ENCODE peak calls at places on chromosomes 3 and 15, in seven cellular contexts. F is astrocyte of the spinal cord, I is astrocyte, B is epithelial cell of esophagus, W is thoracic aorta, A is tibial artery, C is GM12878. K is an unnamed sample.

GRCh38 chr15:41559489-41560177 is 621 bp downstream of the TYRO3 start:
- DNase-seq in F (peak), I (no peak), B (no peak), W (no peak), A (no peak), C (no peak), K (no peak)

GRCh38 chr3:52518723-52519444 is 14.8 kb downstream of the NT5DC2 start:
- DNase-seq in F (no peak), I (no peak), B (peak), W (no peak), A (no peak), C (no peak), K (no peak)

GRCh38 chr3:111976254-111976653 is 2.6 kb upstream of the ABHD10 start:
- DNase-seq in F (no peak), I (no peak), B (no peak), W (no peak), A (no peak), C (no peak), K (no peak)

GRCh38 chr15:60076582-60077263 is 72.6 kb downstream of the FOXB1 start:
- DNase-seq in F (no peak), I (no peak), B (no peak), W (no peak), A (no peak), C (no peak), K (no peak)

GRCh38 chr3:53744351-53744750 is 101.9 kb downstream of the CHDH start:
- DNase-seq in F (no peak), I (no peak), B (no peak), W (no peak), A (no peak), C (no peak), K (no peak)

GRCh38 chr3:150022406-150023238 is 51.9 kb upstream of the PFN2 start:
- DNase-seq in F (peak), I (peak), B (peak), W (no peak), A (no peak), C (peak), K (no peak)

GRCh38 chr15:80418892-80419537 is 14.8 kb downstream of the ARNT2 start:
- DNase-seq in F (peak), I (peak), B (peak), W (no peak), A (no peak), C (no peak), K (no peak)

GRCh38 chr3:132726341-132726823 is 4.2 kb upstream of the NPHP3 start:
- DNase-seq in F (peak), I (no peak), B (peak), W (no peak), A (no peak), C (no peak), K (no peak)

GRCh38 chr3:4740397-4741105 is 238.7 kb upstream of the BHLHE40 start:
- DNase-seq in F (no peak), I (no peak), B (peak), W (no peak), A (no peak), C (no peak), K (no peak)

GRCh38 chr15:49521802-49522201 is 98.8 kb downstream of the FGF7 start:
- DNase-seq in F (no peak), I (no peak), B (peak), W (no peak), A (no peak), C (no peak), K (no peak)

GRCh38 chr3:11832964-11833621 is 13.6 kb downstream of the TAMM41 start:
- DNase-seq in F (no peak), I (no peak), B (no peak), W (no peak), A (no peak), C (no peak), K (no peak)

GRCh38 chr15:52008698-52009434 is 10.2 kb upstream of the MAPK6 start:
- DNase-seq in F (no peak), I (no peak), B (no peak), W (no peak), A (no peak), C (peak), K (no peak)

GRCh38 chr3:183988216-183988790 is 29.4 kb downstream of the ABCC5 start:
- DNase-seq in F (peak), I (peak), B (no peak), W (no peak), A (no peak), C (no peak), K (no peak)

GRCh38 chr15:98668566-98669308 is 20.4 kb downstream of the IGF1R start:
- DNase-seq in F (peak), I (peak), B (peak), W (no peak), A (no peak), C (peak), K (no peak)

GRCh38 chr3:33139996-33140395 is 26.2 kb downstream of the CRTAP start:
- DNase-seq in F (no peak), I (peak), B (peak), W (no peak), A (no peak), C (no peak), K (no peak)

GRCh38 chr15:70494861-70495571 is 268.3 kb downstream of the UACA start:
- DNase-seq in F (peak), I (peak), B (peak), W (no peak), A (no peak), C (no peak), K (peak)

GRCh38 chr15:78164010-78164409 is 14.8 kb downstream of the IDH3A start:
- DNase-seq in F (no peak), I (no peak), B (no peak), W (no peak), A (no peak), C (no peak), K (no peak)

GRCh38 chr15:48696627-48697312 is 51.3 kb upstream of the FBN1 start:
- DNase-seq in F (peak), I (peak), B (peak), W (no peak), A (no peak), C (no peak), K (no peak)

GRCh38 chr3:24303057-24303754 is 191.4 kb downstream of the THRB start:
- DNase-seq in F (no peak), I (no peak), B (no peak), W (no peak), A (no peak), C (no peak), K (no peak)

GRCh38 chr3:59017617-59017984 is 32.2 kb downstream of the CFAP20DC start:
- DNase-seq in F (no peak), I (no peak), B (no peak), W (no peak), A (no peak), C (no peak), K (peak)

GRCh38 chr3:125045194-125045593 is 10.6 kb downstream of the HEG1 start:
- DNase-seq in F (no peak), I (no peak), B (no peak), W (no peak), A (no peak), C (no peak), K (no peak)

GRCh38 chr3:13621381-13622221 is 72.7 kb downstream of the FBLN2 start:
- DNase-seq in F (no peak), I (no peak), B (no peak), W (no peak), A (no peak), C (no peak), K (no peak)

GRCh38 chr3:112627419-112627818 is 13.5 kb downstream of the CCDC80 start:
- DNase-seq in F (no peak), I (no peak), B (no peak), W (no peak), A (peak), C (no peak), K (no peak)

GRCh38 chr3:187062526-187063177 is 76.6 kb downstream of the RPL39L start:
- DNase-seq in F (peak), I (peak), B (peak), W (no peak), A (no peak), C (no peak), K (peak)

GRCh38 chr3:175335229-175335628 is 476.1 kb downstream of the NAALADL2 start:
- DNase-seq in F (no peak), I (peak), B (no peak), W (no peak), A (no peak), C (no peak), K (no peak)

GRCh38 chr3:18307529-18307928 is 117.6 kb downstream of the SATB1 start:
- DNase-seq in F (no peak), I (no peak), B (peak), W (no peak), A (no peak), C (no peak), K (no peak)

GRCh38 chr3:39112113-39112512 is 4.6 kb downstream of the TTC21A start:
- DNase-seq in F (no peak), I (no peak), B (no peak), W (no peak), A (peak), C (no peak), K (no peak)

GRCh38 chr3:149215474-149215873 is 6.2 kb downstream of the CP start:
- DNase-seq in F (no peak), I (peak), B (no peak), W (no peak), A (no peak), C (no peak), K (no peak)

GRCh38 chr3:72331076-72331475 is 517.2 kb downstream of the SHQ1 start:
- DNase-seq in F (no peak), I (no peak), B (no peak), W (no peak), A (no peak), C (no peak), K (no peak)

GRCh38 chr3:45105855-45106655 is 40.1 kb downstream of the CDCP1 start:
- DNase-seq in F (peak), I (peak), B (peak), W (no peak), A (no peak), C (no peak), K (peak)

GRCh38 chr3:53493997-53494791 is at the start of gene CACNA1D:
- DNase-seq in F (no peak), I (no peak), B (peak), W (no peak), A (no peak), C (no peak), K (no peak)

GRCh38 chr3:195911946-195912270 is 3.6 kb upstream of the TNK2 start:
- DNase-seq in F (no peak), I (no peak), B (peak), W (no peak), A (no peak), C (no peak), K (no peak)

GRCh38 chr3:65202395-65202794 is 514.6 kb upstream of the ADAMTS9 start:
- DNase-seq in F (no peak), I (no peak), B (no peak), W (no peak), A (no peak), C (no peak), K (no peak)

GRCh38 chr3:38027466-38028465 is 1.7 kb downstream of the PLCD1 start:
- DNase-seq in F (no peak), I (no peak), B (peak), W (no peak), A (no peak), C (no peak), K (no peak)

GRCh38 chr15:69789648-69790393 is 307.9 kb downstream of the TLE3 start:
- DNase-seq in F (no peak), I (no peak), B (no peak), W (no peak), A (no peak), C (no peak), K (no peak)

GRCh38 chr3:177281292-177281942 is 84.1 kb upstream of the TBL1XR1 start:
- DNase-seq in F (no peak), I (no peak), B (no peak), W (no peak), A (no peak), C (no peak), K (no peak)

GRCh38 chr3:128133273-128133883 is 9.8 kb upstream of the RUVBL1 start:
- DNase-seq in F (peak), I (peak), B (peak), W (no peak), A (no peak), C (no peak), K (no peak)

GRCh38 chr3:193400304-193400703 is 21.8 kb upstream of the ATP13A5 start:
- DNase-seq in F (no peak), I (no peak), B (peak), W (no peak), A (no peak), C (no peak), K (no peak)

GRCh38 chr3:195895900-195896360 is 12.4 kb downstream of the TNK2 start:
- DNase-seq in F (no peak), I (no peak), B (no peak), W (no peak), A (peak), C (no peak), K (no peak)

DNA sequence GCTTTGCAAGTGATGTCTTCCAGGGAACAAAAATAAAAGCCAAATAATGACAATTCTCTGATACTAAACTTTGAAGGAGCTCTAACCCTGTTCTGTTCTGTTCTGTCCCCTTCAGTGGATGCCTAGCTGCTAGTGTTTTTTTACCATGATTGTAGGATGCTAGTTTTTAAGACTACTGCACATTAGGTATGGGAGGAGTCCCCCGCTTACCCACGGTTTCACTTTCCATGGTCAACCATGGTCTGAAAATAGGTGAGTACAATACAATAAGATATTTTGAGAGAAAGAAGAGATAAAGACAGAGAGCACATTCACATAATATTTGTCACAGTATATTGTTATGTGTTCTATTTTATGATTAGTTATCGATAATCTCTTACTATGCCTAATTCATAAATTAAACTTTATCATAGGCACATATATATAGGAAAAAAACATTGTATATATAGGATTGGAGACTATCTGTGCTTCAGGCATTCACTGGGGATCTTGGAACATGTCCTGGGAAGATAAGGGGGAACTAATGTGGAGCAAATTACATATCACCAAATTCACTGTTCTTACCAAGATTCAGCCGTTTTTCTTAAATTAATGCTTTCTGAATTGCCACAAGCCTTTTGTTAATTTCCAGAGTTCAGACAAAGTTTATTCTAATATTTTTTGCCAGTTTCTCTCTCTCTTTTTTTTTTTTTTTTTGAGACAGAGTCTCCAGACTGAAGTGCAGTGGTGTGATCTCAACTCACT is 32.8 kb upstream of the POMGNT2 start:
- DNase-seq in F (no peak), I (no peak), B (no peak), W (no peak), A (no peak), C (no peak), K (no peak)
- H3K4me3 ChIP-seq in F (no peak), I (no peak), B (no peak), W (no peak), A (no peak), C (no peak), K (no peak)

GRCh38 chr3:43192028-43192427 is 86.1 kb upstream of the POMGNT2 start:
- DNase-seq in F (no peak), I (no peak), B (no peak), W (no peak), A (no peak), C (no peak), K (no peak)

GRCh38 chr3:43191116-43191515 is 85.2 kb upstream of the POMGNT2 start:
- DNase-seq in F (no peak), I (no peak), B (no peak), W (no peak), A (no peak), C (no peak), K (no peak)

GRCh38 chr3:43194069-43194468 is 88.2 kb upstream of the POMGNT2 start:
- DNase-seq in F (no peak), I (no peak), B (no peak), W (no peak), A (no peak), C (no peak), K (no peak)

GRCh38 chr3:43187836-43188479 is 82.1 kb upstream of the POMGNT2 start:
- DNase-seq in F (no peak), I (no peak), B (no peak), W (no peak), A (no peak), C (no peak), K (no peak)

GRCh38 chr3:43190682-43191081 is 84.8 kb upstream of the POMGNT2 start:
- DNase-seq in F (peak), I (peak), B (peak), W (no peak), A (no peak), C (no peak), K (no peak)
- TF ChIP-seq CTCF in F (no peak), I (no peak), B (no peak), W (no peak), A (no peak), C (no peak), K (no peak)

GRCh38 chr3:49721861-49722781 is 1.6 kb downstream of the GMPPB start:
- DNase-seq in F (no peak), I (no peak), B (no peak), W (no peak), A (no peak), C (no peak), K (no peak)
- H3K4me3 ChIP-seq in F (no peak), I (peak), B (no peak), W (no peak), A (no peak), C (peak), K (peak)

GRCh38 chr3:121834734-121835709 is at the start of the genes EAF2 and IQCB1:
- DNase-seq in F (peak), I (peak), B (peak), W (peak), A (peak), C (peak), K (peak)
- TF ChIP-seq CTCF in F (no peak), I (no peak), B (no peak), W (no peak), A (no peak), C (peak), K (no peak)

GRCh38 chr3:178859386-178859785 is 212.2 kb downstream of the ZMAT3 start:
- DNase-seq in F (no peak), I (no peak), B (no peak), W (no peak), A (no peak), C (no peak), K (no peak)
- H3K4me3 ChIP-seq in F (no peak), I (no peak), B (no peak), W (no peak), A (no peak), C (no peak), K (no peak)

GRCh38 chr3:141050913-141051632 is at the start of gene SPSB4:
- DNase-seq in F (peak), I (peak), B (peak), W (peak), A (peak), C (no peak), K (no peak)

GRCh38 chr3:141052570-141053069 is 1.5 kb downstream of the SPSB4 start:
- DNase-seq in F (no peak), I (no peak), B (no peak), W (no peak), A (no peak), C (no peak), K (no peak)

GRCh38 chr3:141049681-141050080 is 1.5 kb upstream of the SPSB4 start:
- DNase-seq in F (no peak), I (no peak), B (no peak), W (no peak), A (no peak), C (no peak), K (no peak)

GRCh38 chr3:141050576-141050912 is 603 bp upstream of the SPSB4 start:
- DNase-seq in F (no peak), I (no peak), B (no peak), W (no peak), A (no peak), C (no peak), K (no peak)

DNA sequence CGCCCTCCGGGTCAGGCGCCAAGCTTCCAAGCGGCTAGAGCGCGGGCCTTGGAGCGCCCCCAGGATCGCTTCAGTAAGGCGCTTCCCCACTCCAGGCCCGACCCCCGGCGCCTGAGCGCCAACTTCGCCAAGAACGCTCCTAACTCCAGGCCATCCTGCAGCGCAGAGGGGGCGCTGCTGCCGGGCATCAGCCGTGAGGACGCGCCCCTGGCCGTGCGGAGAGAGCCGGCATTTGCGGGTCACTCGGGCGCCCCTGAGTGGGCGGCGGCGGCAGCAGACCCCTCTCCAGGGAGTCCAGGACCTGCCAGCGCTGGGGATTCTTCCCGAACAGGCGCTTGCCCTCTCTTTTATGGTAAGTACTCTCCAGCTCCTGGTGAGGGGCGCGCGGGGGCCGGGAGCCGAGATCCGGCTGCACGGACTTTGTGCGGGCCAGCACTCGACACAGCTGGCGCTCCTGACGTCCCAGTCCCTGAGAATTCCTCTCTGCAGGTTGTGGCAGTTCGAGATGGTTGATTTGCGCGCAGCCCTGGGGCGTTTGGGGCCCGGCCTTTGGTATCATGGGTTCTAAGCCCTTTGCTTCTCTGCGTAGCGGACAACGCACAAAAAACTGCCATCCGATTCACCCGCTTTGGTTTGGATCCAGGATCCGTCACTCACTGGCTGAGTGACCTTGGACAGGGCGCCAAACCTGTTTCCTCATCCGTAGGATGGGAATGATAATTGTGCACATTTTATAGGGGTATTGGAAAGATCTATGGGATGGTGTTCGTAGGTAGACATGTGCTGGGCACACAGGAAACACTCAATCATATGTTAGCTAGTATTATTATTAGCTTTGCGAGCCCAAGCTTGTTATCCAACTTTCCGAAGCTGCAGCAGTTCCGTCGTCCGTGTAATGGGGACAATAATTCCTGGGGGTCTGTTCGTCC is 758 bp downstream of the SPSB4 start:
- DNase-seq in F (peak), I (peak), B (no peak), W (no peak), A (no peak), C (no peak), K (no peak)
- TF ChIP-seq CTCF in F (no peak), I (no peak), B (no peak), W (no peak), A (no peak), C (no peak), K (no peak)

DNA sequence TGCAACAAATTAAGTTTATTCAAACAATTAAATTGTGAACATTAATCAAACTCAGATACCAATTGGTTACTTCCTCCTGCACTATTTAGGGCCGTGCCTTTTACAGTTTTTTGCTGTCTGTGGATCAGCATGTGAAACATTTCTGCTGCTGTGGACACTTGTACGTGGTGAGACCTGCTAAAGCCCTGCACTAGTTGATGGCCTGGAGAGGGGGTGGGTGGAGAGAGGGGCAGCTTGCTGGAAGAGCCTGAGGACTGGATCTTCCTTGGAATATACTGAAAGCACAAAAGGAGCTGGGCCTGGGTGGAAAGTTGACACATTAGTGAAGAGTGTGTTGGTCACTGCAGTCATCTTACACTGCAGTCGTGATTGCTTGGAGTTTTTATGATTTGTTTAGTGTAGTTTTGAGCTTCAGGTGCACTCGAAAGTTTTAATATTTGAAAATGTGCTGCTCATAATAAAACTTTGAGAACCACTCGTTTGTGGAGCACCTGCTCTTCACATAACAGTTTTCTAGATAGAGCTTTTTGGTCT is 11.4 kb downstream of the PLCL2 start:
- DNase-seq in F (no peak), I (no peak), B (no peak), W (no peak), A (no peak), C (no peak), K (no peak)
- H3K4me3 ChIP-seq in F (no peak), I (no peak), B (no peak), W (no peak), A (no peak), C (peak), K (peak)